ENCODE peak calls at places on chromosomes 1 and 21, in seven cellular contexts. One of them, this sample, is unnamed.

GRCh38 chr21:37904879-37905278 is 11.4 kb downstream of the KCNJ6 start:
- DNase-seq in DMS 273 treated with DMSO at 0.1 percent for 48 hours: no peak
- DNase-seq in stimulated activated CD4-positive, alpha-beta T cell treated with anti-CD3 and anti-CD28 coated beads, Interleukin-15, amount 100 ng/mL, for 48 hours: no peak
- DNase-seq in AG10803: peak
- DNase-seq in aorta: no peak
- DNase-seq in endothelial cell: no peak
- DNase-seq in cerebellar cortex: peak
- DNase-seq in this sample: no peak

GRCh38 chr1:42963378-42964005 is 4.8 kb upstream of the SLC2A1 start:
- DNase-seq in DMS 273 treated with DMSO at 0.1 percent for 48 hours: no peak
- DNase-seq in stimulated activated CD4-positive, alpha-beta T cell treated with anti-CD3 and anti-CD28 coated beads, Interleukin-15, amount 100 ng/mL, for 48 hours: no peak
- DNase-seq in AG10803: peak
- DNase-seq in aorta: no peak
- DNase-seq in endothelial cell: no peak
- DNase-seq in cerebellar cortex: no peak
- DNase-seq in this sample: no peak

GRCh38 chr1:67575861-67576260 is 109.1 kb upstream of the GADD45A start:
- DNase-seq in DMS 273 treated with DMSO at 0.1 percent for 48 hours: peak
- DNase-seq in stimulated activated CD4-positive, alpha-beta T cell treated with anti-CD3 and anti-CD28 coated beads, Interleukin-15, amount 100 ng/mL, for 48 hours: no peak
- DNase-seq in AG10803: peak
- DNase-seq in aorta: no peak
- DNase-seq in endothelial cell: no peak
- DNase-seq in cerebellar cortex: no peak
- DNase-seq in this sample: no peak

GRCh38 chr1:216598448-216598847 is 124.8 kb downstream of the ESRRG start:
- DNase-seq in DMS 273 treated with DMSO at 0.1 percent for 48 hours: no peak
- DNase-seq in stimulated activated CD4-positive, alpha-beta T cell treated with anti-CD3 and anti-CD28 coated beads, Interleukin-15, amount 100 ng/mL, for 48 hours: no peak
- DNase-seq in AG10803: no peak
- DNase-seq in aorta: no peak
- DNase-seq in endothelial cell: no peak
- DNase-seq in cerebellar cortex: no peak
- DNase-seq in this sample: no peak

GRCh38 chr1:223343692-223344091 is 20.3 kb downstream of the SUSD4 start:
- DNase-seq in DMS 273 treated with DMSO at 0.1 percent for 48 hours: no peak
- DNase-seq in stimulated activated CD4-positive, alpha-beta T cell treated with anti-CD3 and anti-CD28 coated beads, Interleukin-15, amount 100 ng/mL, for 48 hours: no peak
- DNase-seq in AG10803: no peak
- DNase-seq in aorta: no peak
- DNase-seq in endothelial cell: no peak
- DNase-seq in cerebellar cortex: no peak
- DNase-seq in this sample: no peak

GRCh38 chr1:190464686-190465085 is 13.0 kb downstream of the BRINP3 start:
- DNase-seq in DMS 273 treated with DMSO at 0.1 percent for 48 hours: no peak
- DNase-seq in stimulated activated CD4-positive, alpha-beta T cell treated with anti-CD3 and anti-CD28 coated beads, Interleukin-15, amount 100 ng/mL, for 48 hours: no peak
- DNase-seq in AG10803: no peak
- DNase-seq in aorta: no peak
- DNase-seq in endothelial cell: no peak
- DNase-seq in cerebellar cortex: no peak
- DNase-seq in this sample: no peak

GRCh38 chr1:58813361-58813760 is 29.5 kb upstream of the JUN start:
- DNase-seq in DMS 273 treated with DMSO at 0.1 percent for 48 hours: no peak
- DNase-seq in stimulated activated CD4-positive, alpha-beta T cell treated with anti-CD3 and anti-CD28 coated beads, Interleukin-15, amount 100 ng/mL, for 48 hours: no peak
- DNase-seq in AG10803: no peak
- DNase-seq in aorta: no peak
- DNase-seq in endothelial cell: no peak
- DNase-seq in cerebellar cortex: no peak
- DNase-seq in this sample: no peak

GRCh38 chr1:247103777-247104591 is at the start of gene ZNF669:
- DNase-seq in DMS 273 treated with DMSO at 0.1 percent for 48 hours: peak
- DNase-seq in stimulated activated CD4-positive, alpha-beta T cell treated with anti-CD3 and anti-CD28 coated beads, Interleukin-15, amount 100 ng/mL, for 48 hours: peak
- DNase-seq in AG10803: peak
- DNase-seq in aorta: peak
- DNase-seq in endothelial cell: peak
- DNase-seq in cerebellar cortex: peak
- DNase-seq in this sample: peak

GRCh38 chr1:246792603-246793002 is 68.4 kb downstream of the SCCPDH start:
- DNase-seq in DMS 273 treated with DMSO at 0.1 percent for 48 hours: no peak
- DNase-seq in stimulated activated CD4-positive, alpha-beta T cell treated with anti-CD3 and anti-CD28 coated beads, Interleukin-15, amount 100 ng/mL, for 48 hours: no peak
- DNase-seq in AG10803: no peak
- DNase-seq in aorta: no peak
- DNase-seq in endothelial cell: no peak
- DNase-seq in cerebellar cortex: no peak
- DNase-seq in this sample: no peak

GRCh38 chr1:64470670-64471217 is 815 bp downstream of the CACHD1 start:
- DNase-seq in DMS 273 treated with DMSO at 0.1 percent for 48 hours: no peak
- DNase-seq in stimulated activated CD4-positive, alpha-beta T cell treated with anti-CD3 and anti-CD28 coated beads, Interleukin-15, amount 100 ng/mL, for 48 hours: no peak
- DNase-seq in AG10803: peak
- DNase-seq in aorta: peak
- DNase-seq in endothelial cell: peak
- DNase-seq in cerebellar cortex: no peak
- DNase-seq in this sample: peak

GRCh38 chr1:240104662-240105061 is 13.0 kb downstream of the FMN2 start:
- DNase-seq in DMS 273 treated with DMSO at 0.1 percent for 48 hours: no peak
- DNase-seq in stimulated activated CD4-positive, alpha-beta T cell treated with anti-CD3 and anti-CD28 coated beads, Interleukin-15, amount 100 ng/mL, for 48 hours: no peak
- DNase-seq in AG10803: peak
- DNase-seq in aorta: no peak
- DNase-seq in endothelial cell: no peak
- DNase-seq in cerebellar cortex: no peak
- DNase-seq in this sample: no peak

GRCh38 chr1:246919902-246920301 is 11.8 kb downstream of the AHCTF1 start:
- DNase-seq in DMS 273 treated with DMSO at 0.1 percent for 48 hours: no peak
- DNase-seq in stimulated activated CD4-positive, alpha-beta T cell treated with anti-CD3 and anti-CD28 coated beads, Interleukin-15, amount 100 ng/mL, for 48 hours: no peak
- DNase-seq in AG10803: no peak
- DNase-seq in aorta: no peak
- DNase-seq in endothelial cell: no peak
- DNase-seq in cerebellar cortex: no peak
- DNase-seq in this sample: no peak

GRCh38 chr1:39080884-39081265 is 54.7 kb downstream of the NDUFS5 start:
- DNase-seq in DMS 273 treated with DMSO at 0.1 percent for 48 hours: no peak
- DNase-seq in stimulated activated CD4-positive, alpha-beta T cell treated with anti-CD3 and anti-CD28 coated beads, Interleukin-15, amount 100 ng/mL, for 48 hours: no peak
- DNase-seq in AG10803: no peak
- DNase-seq in aorta: no peak
- DNase-seq in endothelial cell: no peak
- DNase-seq in cerebellar cortex: no peak
- DNase-seq in this sample: no peak

GRCh38 chr1:158972841-158973240 is 36.9 kb upstream of the IFI16 start:
- DNase-seq in DMS 273 treated with DMSO at 0.1 percent for 48 hours: no peak
- DNase-seq in stimulated activated CD4-positive, alpha-beta T cell treated with anti-CD3 and anti-CD28 coated beads, Interleukin-15, amount 100 ng/mL, for 48 hours: no peak
- DNase-seq in AG10803: no peak
- DNase-seq in aorta: no peak
- DNase-seq in endothelial cell: peak
- DNase-seq in cerebellar cortex: no peak
- DNase-seq in this sample: no peak

GRCh38 chr1:196951711-196952394 is 8.3 kb downstream of the CFHR2 start:
- DNase-seq in DMS 273 treated with DMSO at 0.1 percent for 48 hours: no peak
- DNase-seq in stimulated activated CD4-positive, alpha-beta T cell treated with anti-CD3 and anti-CD28 coated beads, Interleukin-15, amount 100 ng/mL, for 48 hours: no peak
- DNase-seq in AG10803: peak
- DNase-seq in aorta: no peak
- DNase-seq in endothelial cell: no peak
- DNase-seq in cerebellar cortex: no peak
- DNase-seq in this sample: no peak

GRCh38 chr1:45503462-45504360 is 3.6 kb downstream of the MMACHC start:
- DNase-seq in DMS 273 treated with DMSO at 0.1 percent for 48 hours: no peak
- DNase-seq in stimulated activated CD4-positive, alpha-beta T cell treated with anti-CD3 and anti-CD28 coated beads, Interleukin-15, amount 100 ng/mL, for 48 hours: no peak
- DNase-seq in AG10803: no peak
- DNase-seq in aorta: no peak
- DNase-seq in endothelial cell: no peak
- DNase-seq in cerebellar cortex: no peak
- DNase-seq in this sample: no peak

GRCh38 chr1:11045428-11046269 is 1.4 kb downstream of the MASP2 start:
- DNase-seq in DMS 273 treated with DMSO at 0.1 percent for 48 hours: no peak
- DNase-seq in stimulated activated CD4-positive, alpha-beta T cell treated with anti-CD3 and anti-CD28 coated beads, Interleukin-15, amount 100 ng/mL, for 48 hours: no peak
- DNase-seq in AG10803: no peak
- DNase-seq in aorta: no peak
- DNase-seq in endothelial cell: no peak
- DNase-seq in cerebellar cortex: no peak
- DNase-seq in this sample: no peak

GRCh38 chr1:155978973-155979429 is 654 bp upstream of the ARHGEF2 start:
- DNase-seq in DMS 273 treated with DMSO at 0.1 percent for 48 hours: no peak
- DNase-seq in stimulated activated CD4-positive, alpha-beta T cell treated with anti-CD3 and anti-CD28 coated beads, Interleukin-15, amount 100 ng/mL, for 48 hours: no peak
- DNase-seq in AG10803: peak
- DNase-seq in aorta: no peak
- DNase-seq in endothelial cell: no peak
- DNase-seq in cerebellar cortex: no peak
- DNase-seq in this sample: peak

GRCh38 chr1:184622136-184622823 is 132.4 kb downstream of the EDEM3 start:
- DNase-seq in DMS 273 treated with DMSO at 0.1 percent for 48 hours: peak
- DNase-seq in stimulated activated CD4-positive, alpha-beta T cell treated with anti-CD3 and anti-CD28 coated beads, Interleukin-15, amount 100 ng/mL, for 48 hours: no peak
- DNase-seq in AG10803: peak
- DNase-seq in aorta: peak
- DNase-seq in endothelial cell: no peak
- DNase-seq in cerebellar cortex: peak
- DNase-seq in this sample: peak

GRCh38 chr21:44400791-44401385 is 47.5 kb downstream of the TRPM2 start:
- DNase-seq in DMS 273 treated with DMSO at 0.1 percent for 48 hours: no peak
- DNase-seq in stimulated activated CD4-positive, alpha-beta T cell treated with anti-CD3 and anti-CD28 coated beads, Interleukin-15, amount 100 ng/mL, for 48 hours: no peak
- DNase-seq in AG10803: no peak
- DNase-seq in aorta: no peak
- DNase-seq in endothelial cell: no peak
- DNase-seq in cerebellar cortex: no peak
- DNase-seq in this sample: no peak

GRCh38 chr1:179217943-179218507 is 11.5 kb downstream of the ABL2 start:
- DNase-seq in DMS 273 treated with DMSO at 0.1 percent for 48 hours: no peak
- DNase-seq in stimulated activated CD4-positive, alpha-beta T cell treated with anti-CD3 and anti-CD28 coated beads, Interleukin-15, amount 100 ng/mL, for 48 hours: no peak
- DNase-seq in AG10803: peak
- DNase-seq in aorta: no peak
- DNase-seq in endothelial cell: no peak
- DNase-seq in cerebellar cortex: no peak
- DNase-seq in this sample: no peak

GRCh38 chr1:38046333-38046883 is at the start of gene POU3F1:
- DNase-seq in DMS 273 treated with DMSO at 0.1 percent for 48 hours: no peak
- DNase-seq in stimulated activated CD4-positive, alpha-beta T cell treated with anti-CD3 and anti-CD28 coated beads, Interleukin-15, amount 100 ng/mL, for 48 hours: no peak
- DNase-seq in AG10803: no peak
- DNase-seq in aorta: no peak
- DNase-seq in endothelial cell: no peak
- DNase-seq in cerebellar cortex: no peak
- DNase-seq in this sample: no peak

GRCh38 chr1:11383553-11384169 is 95.3 kb upstream of the DISP3 start:
- DNase-seq in DMS 273 treated with DMSO at 0.1 percent for 48 hours: no peak
- DNase-seq in stimulated activated CD4-positive, alpha-beta T cell treated with anti-CD3 and anti-CD28 coated beads, Interleukin-15, amount 100 ng/mL, for 48 hours: no peak
- DNase-seq in AG10803: no peak
- DNase-seq in aorta: no peak
- DNase-seq in endothelial cell: no peak
- DNase-seq in cerebellar cortex: peak
- DNase-seq in this sample: no peak

GRCh38 chr1:60978421-60979357 is 103.7 kb upstream of the NFIA start:
- DNase-seq in DMS 273 treated with DMSO at 0.1 percent for 48 hours: no peak
- DNase-seq in stimulated activated CD4-positive, alpha-beta T cell treated with anti-CD3 and anti-CD28 coated beads, Interleukin-15, amount 100 ng/mL, for 48 hours: no peak
- DNase-seq in AG10803: peak
- DNase-seq in aorta: peak
- DNase-seq in endothelial cell: peak
- DNase-seq in cerebellar cortex: peak
- DNase-seq in this sample: peak

GRCh38 chr1:8467308-8467707 is 149.4 kb downstream of the SLC45A1 start:
- DNase-seq in DMS 273 treated with DMSO at 0.1 percent for 48 hours: no peak
- DNase-seq in stimulated activated CD4-positive, alpha-beta T cell treated with anti-CD3 and anti-CD28 coated beads, Interleukin-15, amount 100 ng/mL, for 48 hours: no peak
- DNase-seq in AG10803: no peak
- DNase-seq in aorta: no peak
- DNase-seq in endothelial cell: no peak
- DNase-seq in cerebellar cortex: no peak
- DNase-seq in this sample: no peak

GRCh38 chr1:160682983-160683886 is 28.4 kb downstream of the CD48 start:
- DNase-seq in DMS 273 treated with DMSO at 0.1 percent for 48 hours: no peak
- DNase-seq in stimulated activated CD4-positive, alpha-beta T cell treated with anti-CD3 and anti-CD28 coated beads, Interleukin-15, amount 100 ng/mL, for 48 hours: no peak
- DNase-seq in AG10803: peak
- DNase-seq in aorta: no peak
- DNase-seq in endothelial cell: no peak
- DNase-seq in cerebellar cortex: no peak
- DNase-seq in this sample: no peak

GRCh38 chr21:41956926-41957729 is 3.3 kb upstream of the C2CD2 start:
- DNase-seq in DMS 273 treated with DMSO at 0.1 percent for 48 hours: no peak
- DNase-seq in stimulated activated CD4-positive, alpha-beta T cell treated with anti-CD3 and anti-CD28 coated beads, Interleukin-15, amount 100 ng/mL, for 48 hours: no peak
- DNase-seq in AG10803: peak
- DNase-seq in aorta: peak
- DNase-seq in endothelial cell: no peak
- DNase-seq in cerebellar cortex: no peak
- DNase-seq in this sample: no peak

GRCh38 chr1:50704126-50704525 is 255.9 kb downstream of the FAF1 start:
- DNase-seq in DMS 273 treated with DMSO at 0.1 percent for 48 hours: peak
- DNase-seq in stimulated activated CD4-positive, alpha-beta T cell treated with anti-CD3 and anti-CD28 coated beads, Interleukin-15, amount 100 ng/mL, for 48 hours: no peak
- DNase-seq in AG10803: peak
- DNase-seq in aorta: no peak
- DNase-seq in endothelial cell: peak
- DNase-seq in cerebellar cortex: peak
- DNase-seq in this sample: peak

GRCh38 chr1:208189183-208189582 is 55.0 kb downstream of the PLXNA2 start:
- DNase-seq in DMS 273 treated with DMSO at 0.1 percent for 48 hours: no peak
- DNase-seq in stimulated activated CD4-positive, alpha-beta T cell treated with anti-CD3 and anti-CD28 coated beads, Interleukin-15, amount 100 ng/mL, for 48 hours: no peak
- DNase-seq in AG10803: no peak
- DNase-seq in aorta: no peak
- DNase-seq in endothelial cell: no peak
- DNase-seq in cerebellar cortex: no peak
- DNase-seq in this sample: no peak

GRCh38 chr1:14039894-14040430 is 340.0 kb downstream of the PRDM2 start:
- DNase-seq in DMS 273 treated with DMSO at 0.1 percent for 48 hours: no peak
- DNase-seq in stimulated activated CD4-positive, alpha-beta T cell treated with anti-CD3 and anti-CD28 coated beads, Interleukin-15, amount 100 ng/mL, for 48 hours: no peak
- DNase-seq in AG10803: no peak
- DNase-seq in aorta: no peak
- DNase-seq in endothelial cell: no peak
- DNase-seq in cerebellar cortex: peak
- DNase-seq in this sample: no peak

GRCh38 chr1:15932612-15933011 is 43.3 kb downstream of the ZBTB17 start:
- DNase-seq in DMS 273 treated with DMSO at 0.1 percent for 48 hours: no peak
- DNase-seq in stimulated activated CD4-positive, alpha-beta T cell treated with anti-CD3 and anti-CD28 coated beads, Interleukin-15, amount 100 ng/mL, for 48 hours: no peak
- DNase-seq in AG10803: no peak
- DNase-seq in aorta: no peak
- DNase-seq in endothelial cell: no peak
- DNase-seq in cerebellar cortex: no peak
- DNase-seq in this sample: no peak

GRCh38 chr1:29298175-29298720 is 61.9 kb downstream of the PTPRU start:
- DNase-seq in DMS 273 treated with DMSO at 0.1 percent for 48 hours: no peak
- DNase-seq in stimulated activated CD4-positive, alpha-beta T cell treated with anti-CD3 and anti-CD28 coated beads, Interleukin-15, amount 100 ng/mL, for 48 hours: no peak
- DNase-seq in AG10803: no peak
- DNase-seq in aorta: peak
- DNase-seq in endothelial cell: no peak
- DNase-seq in cerebellar cortex: no peak
- DNase-seq in this sample: no peak

This sample was measured in HuH-7.